ENCODE peak calls at places on chromosomes 12 and 14, in four cellular contexts. M, E, Q and K are unnamed samples.

GRCh38 chr12:113777751-113778150 is 188.4 kb downstream of the RBM19 start:
- DNase-seq in M (no peak), E (no peak), Q (no peak), K (no peak)

GRCh38 chr12:42370013-42370412 is 44.0 kb downstream of the PPHLN1 start:
- DNase-seq in M (no peak), E (no peak), Q (no peak), K (no peak)

GRCh38 chr12:60419986-60420385 is 824.2 kb downstream of the SLC16A7 start:
- DNase-seq in M (no peak), E (no peak), Q (no peak), K (no peak)

GRCh38 chr12:52687527-52688385 is 7.5 kb upstream of the KRT1 start:
- DNase-seq in M (no peak), E (no peak), Q (no peak), K (no peak)

GRCh38 chr14:50668008-50668851 is at the start of gene SAV1:
- DNase-seq in M (no peak), E (peak; percentile 88), Q (peak; percentile 65), K (peak; percentile 67)

GRCh38 chr12:8648598-8649205 is 13.9 kb downstream of the MFAP5 start:
- DNase-seq in M (no peak), E (no peak), Q (peak; percentile 63), K (peak; percentile 76)

GRCh38 chr14:62722406-62722805 is 322.9 kb downstream of the KCNH5 start:
- DNase-seq in M (no peak), E (no peak), Q (no peak), K (no peak)

GRCh38 chr12:24714237-24714636 is 234.7 kb downstream of the BCAT1 start:
- DNase-seq in M (no peak), E (no peak), Q (no peak), K (no peak)

GRCh38 chr12:122880668-122881067 is 15.3 kb downstream of the VPS37B start:
- DNase-seq in M (peak; percentile 65), E (no peak), Q (peak; percentile 66), K (no peak)

GRCh38 chr14:61510736-61511557 is 184.4 kb upstream of the HIF1A start:
- DNase-seq in M (no peak), E (no peak), Q (no peak), K (no peak)

GRCh38 chr12:66596189-66596588 is 82.7 kb downstream of the GRIP1 start:
- DNase-seq in M (no peak), E (no peak), Q (no peak), K (no peak)

GRCh38 chr12:107451246-107451645 is 234.4 kb upstream of the PWP1 start:
- DNase-seq in M (no peak), E (no peak), Q (no peak), K (no peak)

GRCh38 chr14:99768381-99768780 is 24.8 kb upstream of the EML1 start:
- DNase-seq in M (no peak), E (no peak), Q (no peak), K (no peak)

GRCh38 chr14:64461221-64461620 is 4.1 kb upstream of the AKAP5 start:
- DNase-seq in M (no peak), E (no peak), Q (no peak), K (no peak)

GRCh38 chr12:65602579-65603295 is 221.5 kb upstream of the HMGA2 start:
- DNase-seq in M (peak; percentile 87), E (peak; percentile 75), Q (peak; percentile 18), K (peak; percentile 60)

GRCh38 chr12:32302218-32302826 is 97.0 kb upstream of the FGD4 start:
- DNase-seq in M (no peak), E (no peak), Q (peak; percentile 89), K (peak; percentile 72)

GRCh38 chr14:100336618-100337530 is 13.7 kb downstream of the SLC25A47 start:
- DNase-seq in M (no peak), E (no peak), Q (no peak), K (peak; percentile 59)

GRCh38 chr12:40616383-40616900 is 75.8 kb upstream of the CNTN1 start:
- DNase-seq in M (no peak), E (no peak), Q (no peak), K (no peak)

GRCh38 chr14:69571879-69572633 is 2.6 kb downstream of the CCDC177 start:
- DNase-seq in M (no peak), E (no peak), Q (peak; percentile 6), K (peak; percentile 51)

GRCh38 chr14:22520235-22520634 is 68.8 kb downstream of the DAD1 start:
- DNase-seq in M (no peak), E (no peak), Q (no peak), K (no peak)

GRCh38 chr14:89598548-89599186 is 181.6 kb upstream of the FOXN3 start:
- DNase-seq in M (no peak), E (no peak), Q (peak; percentile 44), K (no peak)

GRCh38 chr14:85131523-85131922 is 398.4 kb upstream of the FLRT2 start:
- DNase-seq in M (no peak), E (no peak), Q (peak; percentile 0), K (no peak)

GRCh38 chr14:69324341-69324931 is 64.5 kb downstream of the GALNT16 start:
- DNase-seq in M (no peak), E (no peak), Q (no peak), K (no peak)

GRCh38 chr12:52903285-52903854 is 1.5 kb downstream of the KRT8 start:
- DNase-seq in M (peak; percentile 50), E (peak; percentile 76), Q (no peak), K (peak; percentile 80)

GRCh38 chr14:105204206-105204930 is 23.3 kb upstream of the NUDT14 start:
- DNase-seq in M (no peak), E (peak; percentile 76), Q (no peak), K (no peak)

GRCh38 chr14:56555921-56556570 is 23.6 kb upstream of the TMEM260 start:
- DNase-seq in M (peak; percentile 28), E (no peak), Q (peak; percentile 31), K (no peak)

GRCh38 chr12:41293011-41293410 is 104.9 kb downstream of the PDZRN4 start:
- DNase-seq in M (no peak), E (no peak), Q (no peak), K (no peak)

GRCh38 chr12:44869503-44869902 is 6.6 kb downstream of the NELL2 start:
- DNase-seq in M (no peak), E (no peak), Q (no peak), K (no peak)

GRCh38 chr12:120214626-120215356 is 13.9 kb upstream of the RPLP0 start:
- DNase-seq in M (no peak), E (no peak), Q (no peak), K (no peak)

GRCh38 chr14:99899578-99900178 is 106.5 kb downstream of the EML1 start:
- DNase-seq in M (no peak), E (no peak), Q (peak; percentile 35), K (peak; percentile 25)

GRCh38 chr14:103638594-103638993 is 9.6 kb downstream of the KLC1 start:
- DNase-seq in M (no peak), E (no peak), Q (no peak), K (no peak)

GRCh38 chr12:75954076-75954475 is 77.5 kb downstream of the PHLDA1 start:
- DNase-seq in M (peak; percentile 92), E (no peak), Q (no peak), K (no peak)

GRCh38 chr12:75722714-75723200 is 211.3 kb upstream of the KRR1 start:
- DNase-seq in M (peak; percentile 43), E (no peak), Q (peak; percentile 21), K (peak; percentile 38)

GRCh38 chr12:64611430-64612286 is 1.4 kb downstream of the RASSF3 start:
- DNase-seq in M (no peak), E (peak; percentile 41), Q (peak; percentile 37), K (no peak)

GRCh38 chr14:80867091-80867490 is 74.4 kb downstream of the CEP128 start:
- DNase-seq in M (no peak), E (no peak), Q (no peak), K (no peak)

GRCh38 chr12:7994731-7995205 is 37.7 kb upstream of the FOXJ2 start:
- DNase-seq in M (no peak), E (no peak), Q (no peak), K (no peak)

GRCh38 chr14:36550899-36551298 is 30.9 kb upstream of the NKX2-1 start:
- DNase-seq in M (no peak), E (no peak), Q (no peak), K (no peak)

GRCh38 chr14:36556811-36557433 is 25.5 kb downstream of the NKX2-8 start:
- DNase-seq in M (peak; percentile 50), E (no peak), Q (peak; percentile 30), K (peak; percentile 50)

GRCh38 chr14:36555998-36556743 is 26.2 kb downstream of the NKX2-8 start:
- DNase-seq in M (no peak), E (no peak), Q (no peak), K (no peak)

GRCh38 chr14:36553650-36554260 is 28.7 kb downstream of the NKX2-8 start:
- DNase-seq in M (peak; percentile 29), E (no peak), Q (peak; percentile 59), K (peak; percentile 31)
- TF ChIP-seq CTCF in M (peak; percentile 81), E (peak; percentile 73), Q (peak; percentile 74), K (peak; percentile 15)

GRCh38 chr12:20731274-20731673 is 36.1 kb downstream of the SLCO1C1 start:
- DNase-seq in M (no peak), E (no peak), Q (no peak), K (no peak)
- TF ChIP-seq CTCF in M (peak; percentile 23), E (no peak), Q (no peak), K (no peak)

GRCh38 chr12:16153273-16153672 is 124.2 kb downstream of the SLC15A5 start:
- DNase-seq in M (no peak), E (no peak), Q (no peak), K (no peak)

GRCh38 chr12:16150290-16150689 is 127.2 kb downstream of the SLC15A5 start:
- DNase-seq in M (no peak), E (no peak), Q (no peak), K (no peak)

DNA sequence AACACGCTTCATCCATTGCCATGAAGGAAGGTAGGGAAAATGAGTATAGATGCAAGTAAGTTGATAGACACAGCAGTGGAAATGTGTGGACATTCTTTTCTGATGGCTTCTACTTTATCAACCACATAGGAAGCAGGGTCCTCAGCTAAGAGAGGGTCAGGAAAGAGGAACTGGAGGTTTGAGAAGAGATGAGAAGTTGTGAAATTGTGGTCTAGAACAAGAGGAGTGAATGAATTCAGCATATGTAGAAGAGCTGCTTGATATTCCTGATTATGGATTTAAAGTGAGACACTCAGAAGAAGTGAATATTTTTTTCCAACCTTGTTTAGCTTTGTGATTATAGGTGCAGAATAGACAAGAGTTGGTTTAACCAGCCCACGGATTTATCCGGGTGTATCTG is 128.5 kb downstream of the SLC15A5 start:
- DNase-seq in M (no peak), E (no peak), Q (no peak), K (no peak)
- TF ChIP-seq CTCF in M (no peak), E (no peak), Q (no peak), K (no peak)

GRCh38 chr14:90599748-90600507 is 203.1 kb downstream of the CALM1 start:
- DNase-seq in M (no peak), E (no peak), Q (no peak), K (no peak)
- TF ChIP-seq CTCF in M (no peak), E (peak; percentile 50), Q (no peak), K (no peak)

GRCh38 chr12:88153959-88154358 is 11.9 kb downstream of the TMTC3 start:
- DNase-seq in M (no peak), E (no peak), Q (peak; percentile 30), K (no peak)
- TF ChIP-seq CTCF in M (peak; percentile 73), E (peak; percentile 42), Q (peak; percentile 71), K (no peak)

DNA sequence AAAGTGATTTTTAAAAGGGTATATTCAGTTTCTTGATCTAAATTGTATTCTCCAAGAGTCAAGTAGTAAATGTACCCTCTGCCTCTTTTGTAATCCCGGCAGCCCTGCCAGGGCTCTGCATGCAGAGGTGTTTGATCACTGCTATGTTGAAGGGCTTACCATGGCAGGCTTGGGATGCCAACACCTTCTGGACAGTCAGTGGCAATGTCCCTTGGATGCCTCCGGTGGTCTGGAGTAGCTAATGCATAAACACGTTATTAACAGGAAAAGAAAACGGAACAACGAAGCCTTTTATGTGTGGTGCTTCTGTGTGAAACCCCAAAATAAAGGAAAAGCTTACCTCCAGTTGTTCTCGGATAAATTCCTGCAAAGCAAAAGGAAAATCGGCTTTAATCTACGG is 19.9 kb downstream of the EIF2B2 start:
- DNase-seq in M (peak; percentile 53), E (peak; percentile 67), Q (peak; percentile 44), K (no peak)
- TF ChIP-seq CTCF in M (peak; percentile 18), E (peak; percentile 60), Q (peak; percentile 79), K (no peak)